ENCODE peak calls at places on chromosomes 1 and 21, in ten cellular contexts. D is sigmoid colon, G is AG10803, E is tibial nerve, C is left ventricle myocardium inferior, U is stomach, I is pancreas, P is fibroblast of villous mesenchyme, X is RWPE1, Y is thoracic aorta. T is an unnamed sample.

GRCh38 chr1:61338899-61339298 is 256.5 kb downstream of the NFIA start:
- DNase-seq in Y (no peak), E (no peak), P (no peak), G (no peak), D (no peak), U (no peak), I (no peak), X (no peak), C (no peak), T (no peak)

GRCh38 chr21:37530901-37531351 is 164.4 kb downstream of the DYRK1A start:
- DNase-seq in Y (no peak), P (no peak), G (no peak), I (no peak), X (no peak), D (no peak), U (no peak), E (no peak), C (no peak), T (no peak)

GRCh38 chr1:23562138-23562819 is 3.0 kb upstream of the ID3 start:
- DNase-seq in Y (peak), U (peak), X (peak), D (peak), I (peak), E (peak), G (peak), C (peak), P (peak), T (peak)

GRCh38 chr1:187413770-187414169 is 585.0 kb downstream of the PLA2G4A start:
- DNase-seq in C (no peak), X (peak), I (no peak), E (no peak), G (no peak), Y (no peak), D (no peak), U (no peak), P (peak), T (no peak)

GRCh38 chr1:229258031-229258850 is 12.7 kb upstream of the RAB4A start:
- DNase-seq in X (peak), I (peak), Y (no peak), C (peak), G (peak), E (peak), U (peak), D (peak), P (peak), T (no peak)

GRCh38 chr1:228697209-228698016 is 37.9 kb upstream of the RHOU start:
- DNase-seq in U (peak), X (no peak), I (no peak), G (peak), E (peak), P (peak), Y (peak), C (peak), D (peak), T (no peak)

GRCh38 chr1:208962867-208963266 is 620.6 kb upstream of the CAMK1G start:
- DNase-seq in G (no peak), E (no peak), P (peak), Y (no peak), U (no peak), X (no peak), C (no peak), D (no peak), I (no peak), T (no peak)

GRCh38 chr1:169529068-169529642 is 43.4 kb upstream of the SLC19A2 start:
- DNase-seq in E (no peak), D (no peak), X (peak), G (peak), U (peak), I (peak), P (no peak), C (no peak), Y (no peak), T (no peak)

GRCh38 chr1:3032970-3033794 is 11.9 kb downstream of the ACTRT2 start:
- DNase-seq in I (no peak), E (no peak), D (peak), U (no peak), G (no peak), X (no peak), P (no peak), C (no peak), Y (no peak), T (no peak)

GRCh38 chr1:220391426-220391825 is 119.2 kb upstream of the RAB3GAP2 start:
- DNase-seq in X (peak), Y (no peak), E (no peak), P (no peak), D (no peak), G (no peak), C (no peak), I (no peak), U (no peak), T (no peak)

GRCh38 chr21:18334066-18334465 is 69.5 kb downstream of the TMPRSS15 start:
- DNase-seq in G (no peak), I (no peak), U (no peak), C (no peak), X (no peak), D (no peak), P (no peak), Y (no peak), E (no peak), T (no peak)

GRCh38 chr1:38680801-38681510 is 178.6 kb downstream of the RRAGC start:
- DNase-seq in E (no peak), D (no peak), Y (no peak), I (no peak), U (no peak), C (no peak), X (peak), P (peak), G (no peak), T (no peak)

GRCh38 chr21:34871026-34871908 is 177.8 kb downstream of the RUNX1 start:
- DNase-seq in E (no peak), U (no peak), P (no peak), D (no peak), C (no peak), X (no peak), Y (no peak), G (no peak), I (no peak), T (no peak)

GRCh38 chr1:70224954-70225353 is 3.8 kb downstream of the SRSF11 start:
- DNase-seq in G (no peak), E (no peak), U (no peak), P (no peak), X (no peak), C (no peak), D (no peak), Y (no peak), I (no peak), T (no peak)

GRCh38 chr1:70220517-70221240 is 501 bp upstream of the SRSF11 start:
- DNase-seq in Y (no peak), P (no peak), U (no peak), X (no peak), C (no peak), I (no peak), D (no peak), E (no peak), G (no peak), T (no peak)

GRCh38 chr1:70220015-70220414 is 1.2 kb upstream of the SRSF11 start:
- DNase-seq in P (no peak), D (no peak), X (no peak), G (no peak), U (no peak), C (no peak), E (no peak), I (no peak), Y (no peak), T (no peak)

GRCh38 chr1:70222716-70223235 is 1.6 kb downstream of the SRSF11 start:
- DNase-seq in E (no peak), C (no peak), D (no peak), G (no peak), X (no peak), U (no peak), I (no peak), Y (no peak), P (peak), T (no peak)

GRCh38 chr1:70221241-70222077 is at the start of gene SRSF11:
- DNase-seq in D (peak), U (peak), X (peak), I (peak), E (peak), G (peak), Y (peak), C (peak), P (peak), T (peak)
- TF ChIP-seq CTCF in D (no peak), U (no peak), X (no peak), I (no peak), E (peak), G (peak), Y (no peak), C (peak), P (no peak), T (peak)

GRCh38 chr1:230861489-230861888 is 6.8 kb downstream of the C1orf198 start:
- DNase-seq in Y (no peak), E (no peak), G (no peak), X (no peak), P (no peak), I (no peak), U (no peak), D (no peak), C (no peak), T (no peak)
- TF ChIP-seq CTCF in Y (no peak), E (no peak), G (peak), X (no peak), P (peak), I (no peak), U (no peak), D (no peak), C (peak), T (peak)

GRCh38 chr1:25039229-25039628 is 109.2 kb upstream of the RUNX3 start:
- DNase-seq in U (no peak), P (no peak), D (no peak), E (no peak), C (no peak), G (no peak), Y (no peak), X (no peak), I (no peak), T (no peak)
- TF ChIP-seq CTCF in U (no peak), P (no peak), D (no peak), E (no peak), C (no peak), G (no peak), Y (no peak), X (no peak), I (no peak), T (peak)

GRCh38 chr1:54086754-54087153 is 33.3 kb downstream of the TCEANC2 start:
- DNase-seq in E (no peak), U (no peak), G (no peak), Y (no peak), C (no peak), I (no peak), P (no peak), X (no peak), D (no peak), T (no peak)

GRCh38 chr1:54084794-54085193 is 31.4 kb downstream of the TCEANC2 start:
- DNase-seq in P (no peak), G (no peak), E (no peak), D (no peak), U (no peak), C (no peak), Y (no peak), I (no peak), X (no peak), T (no peak)

GRCh38 chr1:54080598-54081049 is 27.2 kb downstream of the TCEANC2 start:
- DNase-seq in Y (no peak), I (no peak), C (no peak), E (no peak), P (no peak), D (no peak), G (no peak), X (no peak), U (no peak), T (no peak)

GRCh38 chr1:54077359-54077758 is 24.0 kb downstream of the TCEANC2 start:
- DNase-seq in D (no peak), Y (no peak), U (no peak), X (no peak), E (no peak), I (no peak), P (no peak), G (no peak), C (no peak), T (no peak)

GRCh38 chr1:54081306-54082270 is 28.2 kb downstream of the TCEANC2 start:
- DNase-seq in I (peak), C (peak), U (peak), X (peak), D (peak), G (peak), Y (no peak), P (peak), E (no peak), T (no peak)
- TF ChIP-seq CTCF in I (peak), C (peak), U (peak), X (peak), D (peak), G (peak), Y (peak), P (peak), E (peak), T (peak)

DNA sequence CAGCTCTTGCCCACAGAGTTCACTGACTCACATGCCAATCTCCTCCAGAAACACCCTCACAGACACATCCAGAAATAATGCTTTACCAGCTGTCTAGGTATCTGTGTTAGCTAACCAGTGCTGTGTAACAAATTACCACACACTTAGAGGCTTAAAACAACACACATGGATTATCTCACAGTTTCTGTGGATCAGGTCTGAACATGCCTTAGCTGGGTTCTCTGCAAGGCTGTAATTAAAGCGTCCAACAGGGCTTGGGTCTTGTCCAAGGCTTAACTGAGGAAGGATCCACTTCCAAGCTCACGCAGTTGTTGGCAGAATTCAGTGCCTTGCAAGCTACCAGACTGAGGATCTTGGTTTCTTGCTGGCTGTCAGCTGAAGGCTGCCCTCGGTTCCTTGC is 92.5 kb upstream of the RGS4 start:
- DNase-seq in G (no peak), P (no peak), U (no peak), C (no peak), Y (no peak), E (no peak), D (no peak), X (no peak), I (no peak), T (no peak)
- TF ChIP-seq CTCF in G (no peak), P (no peak), U (no peak), C (no peak), Y (no peak), E (no peak), D (no peak), X (no peak), I (no peak), T (no peak)

DNA sequence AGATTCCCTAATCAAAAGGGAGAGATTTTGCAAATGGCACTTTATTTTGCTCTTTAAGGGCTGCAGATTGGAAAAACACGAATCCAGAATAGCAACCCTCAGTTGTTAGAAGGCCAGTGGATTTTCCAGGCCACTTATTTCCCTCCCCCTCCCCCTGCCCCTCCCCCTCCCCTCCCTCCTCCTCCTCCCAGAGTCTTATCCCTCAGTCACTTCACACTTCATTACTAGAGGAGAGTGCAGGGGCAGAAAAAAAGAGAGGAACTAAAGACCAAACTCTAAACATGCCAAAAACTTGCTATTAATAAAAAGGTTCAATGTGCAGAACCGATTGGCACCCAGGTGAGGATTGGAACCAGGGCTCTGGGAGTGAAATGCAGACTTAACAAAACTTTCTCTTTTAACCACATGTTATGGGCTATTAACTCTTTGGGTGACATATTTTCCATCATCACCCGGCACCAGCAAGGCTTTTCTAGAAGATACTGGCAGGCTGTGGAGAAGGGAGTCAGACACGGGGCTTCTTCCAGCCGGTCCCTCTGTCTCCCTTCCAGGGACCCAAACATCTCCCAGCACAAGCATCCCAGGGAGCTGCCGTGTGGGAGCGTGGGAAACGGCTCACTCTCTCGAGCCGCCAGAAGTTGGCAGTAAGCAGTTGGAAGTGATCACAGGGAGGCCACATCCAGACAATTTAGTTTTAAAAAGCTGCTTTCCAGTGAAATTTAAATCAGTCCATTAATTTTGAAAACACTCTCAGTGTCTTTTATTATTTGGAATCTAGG is 13.6 kb downstream of the NID1 start:
- DNase-seq in G (peak), U (no peak), Y (no peak), P (peak), C (no peak), I (no peak), D (no peak), X (no peak), E (no peak), T (no peak)
- TF ChIP-seq CTCF in G (no peak), U (no peak), Y (no peak), P (no peak), C (no peak), I (no peak), D (no peak), X (no peak), E (no peak), T (no peak)

DNA sequence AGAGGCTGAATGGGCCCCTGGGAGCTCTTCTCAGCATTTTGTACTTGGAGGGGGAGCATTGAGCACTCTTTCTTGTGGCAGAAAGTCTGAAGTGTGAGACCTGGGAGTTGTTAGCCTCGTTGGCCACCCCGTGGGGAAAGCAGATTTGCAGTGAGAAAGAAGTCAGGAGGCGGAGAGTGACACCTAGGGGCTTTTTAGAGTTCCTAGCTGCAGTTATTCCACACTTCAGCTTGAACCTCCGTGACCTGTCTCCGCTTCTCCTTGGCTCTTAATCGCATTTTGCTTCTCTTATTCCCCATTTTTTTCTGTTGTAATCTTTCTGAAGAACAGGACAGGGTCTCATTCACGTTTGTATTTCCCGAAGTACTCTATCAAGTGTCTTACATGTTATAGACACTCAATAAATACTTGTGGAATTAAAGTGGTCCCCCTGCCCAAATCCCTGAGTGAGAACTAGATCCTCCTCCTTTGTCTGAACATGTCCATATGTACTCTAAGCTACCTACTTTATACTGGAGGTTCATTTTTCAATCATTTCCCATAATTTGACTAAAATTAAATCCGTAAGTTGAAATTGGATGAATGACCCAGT is 14.5 kb upstream of the C1orf141 start:
- DNase-seq in P (peak), D (peak), X (peak), C (peak), U (peak), I (peak), E (peak), G (peak), Y (no peak), T (no peak)
- TF ChIP-seq CTCF in P (peak), D (peak), X (peak), C (peak), U (peak), I (peak), E (peak), G (peak), Y (peak), T (peak)

DNA sequence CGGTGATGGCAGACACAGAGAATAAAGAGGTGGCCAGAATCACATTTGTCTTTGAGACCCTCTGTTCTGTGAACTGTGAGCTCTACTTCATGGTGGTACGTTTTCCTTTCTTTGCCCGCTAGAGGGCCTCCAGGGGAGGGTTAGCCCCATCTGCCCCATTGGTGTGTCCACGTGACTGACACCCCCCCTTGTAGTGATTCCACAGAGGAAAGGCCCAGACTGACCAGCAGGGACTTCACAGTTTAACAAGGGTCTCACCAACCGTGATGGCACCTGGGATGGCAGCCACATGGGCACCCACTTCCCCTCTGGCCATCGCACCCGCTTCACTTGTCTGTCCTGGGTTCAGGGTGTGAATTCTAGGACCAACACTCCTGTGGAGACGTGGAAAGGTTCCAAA is 22.3 kb upstream of the SARS1 start:
- DNase-seq in E (no peak), U (no peak), G (no peak), D (no peak), C (no peak), Y (no peak), X (no peak), I (no peak), P (no peak), T (no peak)
- TF ChIP-seq CTCF in E (no peak), U (no peak), G (peak), D (no peak), C (no peak), Y (no peak), X (no peak), I (no peak), P (no peak), T (peak)

T was measured in chondrocyte.